ENCODE peak calls at places on chromosome 2, in eight cellular contexts. One of them, this sample, is unnamed.

GRCh38 chr2:233711312-233712008 is 1.2 kb upstream of the UGT1A5 start:
- DNase-seq in uterus: peak
- DNase-seq in AG09319: peak
- DNase-seq in suprapubic skin: peak
- DNase-seq in ovary: peak
- DNase-seq in CD8-positive, alpha-beta T cell: peak
- DNase-seq in GM13976: peak
- DNase-seq in CD4-positive, alpha-beta T cell: peak
- DNase-seq in this sample: no peak

GRCh38 chr2:98269274-98269673 is 77.0 kb upstream of the CNGA3 start:
- DNase-seq in uterus: no peak
- DNase-seq in AG09319: peak
- DNase-seq in suprapubic skin: no peak
- DNase-seq in ovary: no peak
- DNase-seq in CD8-positive, alpha-beta T cell: no peak
- DNase-seq in GM13976: peak
- DNase-seq in CD4-positive, alpha-beta T cell: no peak
- DNase-seq in this sample: peak

GRCh38 chr2:44429034-44429433 is 67.3 kb downstream of the CAMKMT start:
- DNase-seq in uterus: no peak
- DNase-seq in AG09319: no peak
- DNase-seq in suprapubic skin: no peak
- DNase-seq in ovary: no peak
- DNase-seq in CD8-positive, alpha-beta T cell: no peak
- DNase-seq in GM13976: no peak
- DNase-seq in CD4-positive, alpha-beta T cell: no peak
- DNase-seq in this sample: no peak

GRCh38 chr2:98899041-98899702 is 36.9 kb downstream of the CRACDL start:
- DNase-seq in uterus: no peak
- DNase-seq in AG09319: no peak
- DNase-seq in suprapubic skin: no peak
- DNase-seq in ovary: no peak
- DNase-seq in CD8-positive, alpha-beta T cell: no peak
- DNase-seq in GM13976: no peak
- DNase-seq in CD4-positive, alpha-beta T cell: no peak
- DNase-seq in this sample: no peak

GRCh38 chr2:201254331-201254730 is 6.0 kb upstream of the CASP8 start:
- DNase-seq in uterus: no peak
- DNase-seq in AG09319: peak
- DNase-seq in suprapubic skin: no peak
- DNase-seq in ovary: no peak
- DNase-seq in CD8-positive, alpha-beta T cell: no peak
- DNase-seq in GM13976: no peak
- DNase-seq in CD4-positive, alpha-beta T cell: no peak
- DNase-seq in this sample: no peak

GRCh38 chr2:229443869-229444268 is 172.8 kb upstream of the PID1 start:
- DNase-seq in uterus: no peak
- DNase-seq in AG09319: no peak
- DNase-seq in suprapubic skin: no peak
- DNase-seq in ovary: no peak
- DNase-seq in CD8-positive, alpha-beta T cell: no peak
- DNase-seq in GM13976: no peak
- DNase-seq in CD4-positive, alpha-beta T cell: no peak
- DNase-seq in this sample: no peak

GRCh38 chr2:233093721-233094120 is 33.6 kb downstream of the INPP5D start:
- DNase-seq in uterus: no peak
- DNase-seq in AG09319: no peak
- DNase-seq in suprapubic skin: peak
- DNase-seq in ovary: no peak
- DNase-seq in CD8-positive, alpha-beta T cell: no peak
- DNase-seq in GM13976: no peak
- DNase-seq in CD4-positive, alpha-beta T cell: no peak
- DNase-seq in this sample: no peak

GRCh38 chr2:109376115-109376514 is 237.7 kb downstream of the SEPTIN10 start:
- DNase-seq in uterus: no peak
- DNase-seq in AG09319: no peak
- DNase-seq in suprapubic skin: peak
- DNase-seq in ovary: peak
- DNase-seq in CD8-positive, alpha-beta T cell: peak
- DNase-seq in GM13976: no peak
- DNase-seq in CD4-positive, alpha-beta T cell: no peak
- DNase-seq in this sample: no peak

GRCh38 chr2:148932536-148932935 is 57.5 kb downstream of the KIF5C start:
- DNase-seq in uterus: no peak
- DNase-seq in AG09319: no peak
- DNase-seq in suprapubic skin: no peak
- DNase-seq in ovary: no peak
- DNase-seq in CD8-positive, alpha-beta T cell: no peak
- DNase-seq in GM13976: no peak
- DNase-seq in CD4-positive, alpha-beta T cell: no peak
- DNase-seq in this sample: no peak

GRCh38 chr2:14517731-14518130 is 114.8 kb upstream of the LRATD1 start:
- DNase-seq in uterus: no peak
- DNase-seq in AG09319: no peak
- DNase-seq in suprapubic skin: no peak
- DNase-seq in ovary: no peak
- DNase-seq in CD8-positive, alpha-beta T cell: no peak
- DNase-seq in GM13976: no peak
- DNase-seq in CD4-positive, alpha-beta T cell: no peak
- DNase-seq in this sample: no peak

GRCh38 chr2:73822276-73822675 is 6.5 kb upstream of the STAMBP start:
- DNase-seq in uterus: no peak
- DNase-seq in AG09319: no peak
- DNase-seq in suprapubic skin: no peak
- DNase-seq in ovary: no peak
- DNase-seq in CD8-positive, alpha-beta T cell: no peak
- DNase-seq in GM13976: no peak
- DNase-seq in CD4-positive, alpha-beta T cell: no peak
- DNase-seq in this sample: peak

GRCh38 chr2:141968377-141968920 is 162.4 kb downstream of the LRP1B start:
- DNase-seq in uterus: no peak
- DNase-seq in AG09319: no peak
- DNase-seq in suprapubic skin: no peak
- DNase-seq in ovary: no peak
- DNase-seq in CD8-positive, alpha-beta T cell: no peak
- DNase-seq in GM13976: no peak
- DNase-seq in CD4-positive, alpha-beta T cell: no peak
- DNase-seq in this sample: no peak

GRCh38 chr2:101790856-101791255 is 93.3 kb downstream of the MAP4K4 start:
- DNase-seq in uterus: peak
- DNase-seq in AG09319: peak
- DNase-seq in suprapubic skin: no peak
- DNase-seq in ovary: peak
- DNase-seq in CD8-positive, alpha-beta T cell: no peak
- DNase-seq in GM13976: no peak
- DNase-seq in CD4-positive, alpha-beta T cell: no peak
- DNase-seq in this sample: no peak

GRCh38 chr2:96541326-96541725 is 4.8 kb downstream of the ARID5A start:
- DNase-seq in uterus: no peak
- DNase-seq in AG09319: no peak
- DNase-seq in suprapubic skin: no peak
- DNase-seq in ovary: no peak
- DNase-seq in CD8-positive, alpha-beta T cell: no peak
- DNase-seq in GM13976: no peak
- DNase-seq in CD4-positive, alpha-beta T cell: no peak
- DNase-seq in this sample: no peak

GRCh38 chr2:47819834-47820233 is 36.9 kb downstream of the MSH6 start:
- DNase-seq in uterus: no peak
- DNase-seq in AG09319: no peak
- DNase-seq in suprapubic skin: no peak
- DNase-seq in ovary: no peak
- DNase-seq in CD8-positive, alpha-beta T cell: no peak
- DNase-seq in GM13976: no peak
- DNase-seq in CD4-positive, alpha-beta T cell: no peak
- DNase-seq in this sample: no peak

GRCh38 chr2:168705534-168706470 is 96.6 kb upstream of the NOSTRIN start:
- DNase-seq in uterus: no peak
- DNase-seq in AG09319: no peak
- DNase-seq in suprapubic skin: no peak
- DNase-seq in ovary: no peak
- DNase-seq in CD8-positive, alpha-beta T cell: no peak
- DNase-seq in GM13976: no peak
- DNase-seq in CD4-positive, alpha-beta T cell: no peak
- DNase-seq in this sample: no peak

GRCh38 chr2:164992818-164993217 is 37.5 kb upstream of the SLC38A11 start:
- DNase-seq in uterus: no peak
- DNase-seq in AG09319: peak
- DNase-seq in suprapubic skin: no peak
- DNase-seq in ovary: peak
- DNase-seq in CD8-positive, alpha-beta T cell: peak
- DNase-seq in GM13976: peak
- DNase-seq in CD4-positive, alpha-beta T cell: peak
- DNase-seq in this sample: peak

DNA sequence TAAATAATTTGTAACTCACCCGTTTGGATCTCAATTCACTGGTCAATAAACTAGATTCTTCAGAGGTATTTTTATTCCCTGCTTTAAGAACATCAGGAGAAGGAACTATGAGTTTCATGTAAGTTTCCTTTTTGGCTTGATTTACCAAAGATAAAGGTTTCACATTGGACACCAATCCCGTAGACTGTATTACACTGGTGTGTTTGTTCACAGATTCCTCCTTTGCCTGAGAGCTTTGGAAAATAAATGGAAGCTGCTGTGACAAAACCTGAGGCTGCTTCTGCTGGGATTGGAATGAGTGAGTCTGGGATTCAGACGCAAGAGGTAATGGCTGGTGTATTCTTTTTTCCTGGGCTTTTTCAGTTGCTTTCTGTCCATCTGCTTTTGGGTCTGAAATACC is 151.8 kb upstream of the WDSUB1 start:
- DNase-seq in uterus: no peak
- DNase-seq in AG09319: no peak
- DNase-seq in suprapubic skin: no peak
- DNase-seq in ovary: no peak
- DNase-seq in CD8-positive, alpha-beta T cell: no peak
- DNase-seq in GM13976: no peak
- DNase-seq in CD4-positive, alpha-beta T cell: no peak
- DNase-seq in this sample: no peak
- TF ChIP-seq CTCF in uterus: no peak
- TF ChIP-seq CTCF in AG09319: no peak
- TF ChIP-seq CTCF in suprapubic skin: no peak
- TF ChIP-seq CTCF in ovary: no peak
- TF ChIP-seq CTCF in CD8-positive, alpha-beta T cell: no peak
- TF ChIP-seq CTCF in GM13976: no peak
- TF ChIP-seq CTCF in CD4-positive, alpha-beta T cell: no peak
- TF ChIP-seq CTCF in this sample: no peak

GRCh38 chr2:40497251-40497859 is 45.5 kb upstream of the SLC8A1 start:
- DNase-seq in uterus: no peak
- DNase-seq in AG09319: no peak
- DNase-seq in suprapubic skin: no peak
- DNase-seq in ovary: no peak
- DNase-seq in CD8-positive, alpha-beta T cell: no peak
- DNase-seq in GM13976: no peak
- DNase-seq in CD4-positive, alpha-beta T cell: no peak
- DNase-seq in this sample: no peak
- TF ChIP-seq CTCF in uterus: no peak
- TF ChIP-seq CTCF in AG09319: no peak
- TF ChIP-seq CTCF in suprapubic skin: no peak
- TF ChIP-seq CTCF in ovary: no peak
- TF ChIP-seq CTCF in CD8-positive, alpha-beta T cell: no peak
- TF ChIP-seq CTCF in GM13976: no peak
- TF ChIP-seq CTCF in CD4-positive, alpha-beta T cell: no peak
- TF ChIP-seq CTCF in this sample: no peak

DNA sequence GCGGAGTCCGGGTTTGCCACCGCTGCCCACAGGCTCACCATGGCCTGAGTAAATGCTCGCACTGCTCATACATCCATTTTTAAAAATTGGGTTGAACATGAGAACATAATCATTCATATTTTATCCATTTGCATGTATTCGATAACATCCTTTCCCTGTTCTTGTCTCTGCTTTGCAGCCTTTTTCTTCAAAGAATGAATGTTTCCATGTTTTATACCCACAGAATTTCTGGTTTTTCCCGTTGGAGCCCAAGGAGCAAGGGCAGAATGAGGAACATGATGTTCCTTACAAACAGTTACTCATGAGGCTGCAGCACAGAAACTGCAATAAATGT is 146.5 kb downstream of the CCDC74A start:
- DNase-seq in uterus: no peak
- DNase-seq in AG09319: no peak
- DNase-seq in suprapubic skin: no peak
- DNase-seq in ovary: no peak
- DNase-seq in CD8-positive, alpha-beta T cell: no peak
- DNase-seq in GM13976: no peak
- DNase-seq in CD4-positive, alpha-beta T cell: no peak
- DNase-seq in this sample: no peak
- TF ChIP-seq CTCF in uterus: no peak
- TF ChIP-seq CTCF in AG09319: no peak
- TF ChIP-seq CTCF in suprapubic skin: no peak
- TF ChIP-seq CTCF in ovary: no peak
- TF ChIP-seq CTCF in CD8-positive, alpha-beta T cell: no peak
- TF ChIP-seq CTCF in GM13976: no peak
- TF ChIP-seq CTCF in CD4-positive, alpha-beta T cell: peak
- TF ChIP-seq CTCF in this sample: no peak

GRCh38 chr2:224946911-224947310 is 95.4 kb downstream of the DOCK10 start:
- DNase-seq in uterus: no peak
- DNase-seq in AG09319: no peak
- DNase-seq in suprapubic skin: no peak
- DNase-seq in ovary: no peak
- DNase-seq in CD8-positive, alpha-beta T cell: no peak
- DNase-seq in GM13976: no peak
- DNase-seq in CD4-positive, alpha-beta T cell: no peak
- DNase-seq in this sample: peak
- TF ChIP-seq CTCF in uterus: no peak
- TF ChIP-seq CTCF in AG09319: no peak
- TF ChIP-seq CTCF in suprapubic skin: no peak
- TF ChIP-seq CTCF in ovary: no peak
- TF ChIP-seq CTCF in CD8-positive, alpha-beta T cell: no peak
- TF ChIP-seq CTCF in GM13976: no peak
- TF ChIP-seq CTCF in CD4-positive, alpha-beta T cell: no peak
- TF ChIP-seq CTCF in this sample: no peak

DNA sequence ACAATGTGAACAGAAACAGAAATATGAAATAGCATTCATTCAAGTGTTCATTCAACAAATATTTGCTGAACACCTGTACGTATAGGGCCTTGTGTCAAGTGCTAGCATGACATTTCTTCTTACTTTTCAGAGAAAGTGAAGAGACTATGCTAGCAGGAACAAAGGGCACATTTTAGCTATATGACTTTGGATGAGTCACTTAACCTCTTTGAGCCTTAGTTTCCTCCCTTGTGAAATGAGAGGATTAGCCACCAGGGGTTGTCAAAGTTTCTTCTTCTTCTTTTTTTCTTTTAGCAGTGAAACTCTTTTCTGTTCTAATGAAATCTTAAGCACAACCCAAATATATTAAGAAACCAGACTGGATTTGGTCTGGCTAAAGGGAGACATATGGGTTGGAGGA is 53.1 kb downstream of the FIGN start:
- DNase-seq in uterus: no peak
- DNase-seq in AG09319: no peak
- DNase-seq in suprapubic skin: no peak
- DNase-seq in ovary: no peak
- DNase-seq in CD8-positive, alpha-beta T cell: no peak
- DNase-seq in GM13976: no peak
- DNase-seq in CD4-positive, alpha-beta T cell: no peak
- DNase-seq in this sample: no peak
- TF ChIP-seq CTCF in uterus: no peak
- TF ChIP-seq CTCF in AG09319: peak
- TF ChIP-seq CTCF in suprapubic skin: no peak
- TF ChIP-seq CTCF in ovary: no peak
- TF ChIP-seq CTCF in CD8-positive, alpha-beta T cell: no peak
- TF ChIP-seq CTCF in GM13976: no peak
- TF ChIP-seq CTCF in CD4-positive, alpha-beta T cell: no peak
- TF ChIP-seq CTCF in this sample: no peak

This sample was measured in GM12864.